ENCODE peak calls at places on chromosomes 2 and 18, in six cellular contexts. O is stimulated activated CD4-positive, alpha-beta T cell treated with anti-CD3 and anti-CD28 coated beads, Interleukin-4, amount 100 ng/mL, for 48 hours; X is upper lobe of right lung; H is AML-193; E is HEK293T; Z is endothelial cell. T is an unnamed sample.

GRCh38 chr2:180699657-180700361 is 280.6 kb upstream of the UBE2E3 start:
- DNase-seq in O (no peak), X (no peak), H (no peak), E (no peak), Z (no peak), T (no peak)

GRCh38 chr2:140808816-140809215 is 1322.0 kb downstream of the LRP1B start:
- DNase-seq in O (no peak), X (no peak), H (no peak), E (peak), Z (no peak), T (no peak)

GRCh38 chr2:40584432-40584831 is 132.5 kb upstream of the SLC8A1 start:
- DNase-seq in O (no peak), X (no peak), H (no peak), E (no peak), Z (no peak), T (no peak)

GRCh38 chr2:176732780-176733179 is 463.5 kb downstream of the MTX2 start:
- DNase-seq in O (no peak), X (no peak), H (no peak), E (no peak), Z (no peak), T (no peak)

GRCh38 chr18:63511285-63511684 is 30.9 kb upstream of the SERPINB12 start:
- DNase-seq in O (no peak), X (no peak), H (peak), E (peak), Z (peak), T (peak)

GRCh38 chr18:33446604-33447003 is 6.1 kb upstream of the CCDC178 start:
- DNase-seq in O (no peak), X (no peak), H (no peak), E (no peak), Z (no peak), T (no peak)

GRCh38 chr2:111534816-111535803 is 348.9 kb downstream of the ANAPC1 start:
- DNase-seq in O (no peak), X (no peak), H (no peak), E (no peak), Z (no peak), T (no peak)

GRCh38 chr2:238821391-238821790 is 26.5 kb upstream of the TWIST2 start:
- DNase-seq in O (no peak), X (no peak), H (no peak), E (no peak), Z (no peak), T (no peak)

GRCh38 chr2:59746291-59746690 is 807.2 kb downstream of the BCL11A start:
- DNase-seq in O (no peak), X (no peak), H (no peak), E (no peak), Z (no peak), T (no peak)

GRCh38 chr18:63099848-63100625 is 219.5 kb downstream of the BCL2 start:
- DNase-seq in O (no peak), X (no peak), H (peak), E (no peak), Z (no peak), T (no peak)

GRCh38 chr18:2988041-2988794 is 24.7 kb downstream of the LPIN2 start:
- DNase-seq in O (no peak), X (no peak), H (no peak), E (no peak), Z (no peak), T (no peak)

GRCh38 chr2:218095853-218096252 is 26.8 kb downstream of the RUFY4 start:
- DNase-seq in O (no peak), X (no peak), H (no peak), E (no peak), Z (no peak), T (no peak)

GRCh38 chr2:32284321-32284720 is 6.6 kb downstream of the YIPF4 start:
- DNase-seq in O (no peak), X (no peak), H (no peak), E (no peak), Z (no peak), T (no peak)

GRCh38 chr2:10254373-10255188 is 48.1 kb upstream of the HPCAL1 start:
- DNase-seq in O (no peak), X (peak), H (no peak), E (no peak), Z (no peak), T (peak)

GRCh38 chr2:131034122-131035051 is 58.9 kb downstream of the FAM168B start:
- DNase-seq in O (peak), X (no peak), H (no peak), E (peak), Z (peak), T (peak)

GRCh38 chr2:159029936-159030335 is 61.5 kb downstream of the TANC1 start:
- DNase-seq in O (no peak), X (no peak), H (no peak), E (no peak), Z (no peak), T (no peak)

GRCh38 chr2:158366342-158366741 is 90.2 kb downstream of the CCDC148 start:
- DNase-seq in O (no peak), X (no peak), H (no peak), E (no peak), Z (no peak), T (no peak)

GRCh38 chr2:179179719-179180118 is 84.9 kb downstream of the SESTD1 start:
- DNase-seq in O (no peak), X (no peak), H (no peak), E (no peak), Z (no peak), T (no peak)

GRCh38 chr18:22739243-22739642 is 193.9 kb upstream of the RBBP8 start:
- DNase-seq in O (no peak), X (no peak), H (no peak), E (no peak), Z (no peak), T (no peak)

GRCh38 chr18:471701-472100 is 28.8 kb downstream of the COLEC12 start:
- DNase-seq in O (no peak), X (no peak), H (no peak), E (no peak), Z (no peak), T (no peak)

GRCh38 chr18:69257861-69258458 is 142.7 kb upstream of the DOK6 start:
- DNase-seq in O (no peak), X (no peak), H (no peak), E (no peak), Z (no peak), T (no peak)

GRCh38 chr2:118539290-118539689 is 308.2 kb downstream of the EN1 start:
- DNase-seq in O (no peak), X (no peak), H (no peak), E (peak), Z (peak), T (peak)

GRCh38 chr2:233835230-233836186 is 18.8 kb downstream of the HJURP start:
- DNase-seq in O (no peak), X (peak), H (no peak), E (no peak), Z (no peak), T (no peak)

GRCh38 chr2:98148968-98149697 is 62.2 kb downstream of the VWA3B start:
- DNase-seq in O (no peak), X (no peak), H (no peak), E (no peak), Z (no peak), T (peak)

GRCh38 chr2:74043345-74044329 is 58.9 kb downstream of the TET3 start:
- DNase-seq in O (no peak), X (no peak), H (no peak), E (no peak), Z (no peak), T (no peak)

GRCh38 chr2:429142-429541 is 141.3 kb upstream of the ALKAL2 start:
- DNase-seq in O (no peak), X (no peak), H (no peak), E (no peak), Z (no peak), T (no peak)

GRCh38 chr2:219737270-219737691 is 109.9 kb downstream of the SLC4A3 start:
- DNase-seq in O (no peak), X (no peak), H (no peak), E (no peak), Z (peak), T (no peak)

GRCh38 chr2:175490306-175490705 is 308.8 kb upstream of the ATP5MC3 start:
- DNase-seq in O (no peak), X (no peak), H (no peak), E (no peak), Z (no peak), T (peak)

GRCh38 chr18:21853020-21853419 is 112.4 kb downstream of the MIB1 start:
- DNase-seq in O (no peak), X (no peak), H (no peak), E (no peak), Z (no peak), T (no peak)